ENCODE peak calls at places on chromosomes 2 and 18, in four cellular contexts. I is AG04449, H is neural progenitor cell, U is hepatocyte. E is an unnamed sample.

GRCh38 chr2:187198136-187198535 is 249.9 kb downstream of the CALCRL start:
- DNase-seq in I (no peak), H (no peak), U (no peak), E (no peak)

GRCh38 chr2:170817999-170818293 is 1.3 kb downstream of the GAD1 start:
- DNase-seq in I (no peak), H (peak), U (no peak), E (no peak)

GRCh38 chr2:99424391-99424790 is 65.4 kb downstream of the REV1 start:
- DNase-seq in I (no peak), H (no peak), U (no peak), E (no peak)

GRCh38 chr2:160816916-160817315 is 323.3 kb upstream of the RBMS1 start:
- DNase-seq in I (no peak), H (no peak), U (no peak), E (no peak)

GRCh38 chr2:133817680-133818566 is 249.7 kb upstream of the NCKAP5 start:
- DNase-seq in I (peak), H (no peak), U (peak), E (no peak)

GRCh38 chr18:34709631-34710429 is at the start of gene DTNA:
- DNase-seq in I (peak), H (peak), U (peak), E (no peak)

GRCh38 chr2:190407662-190408537 is at the start of gene MFSD6:
- DNase-seq in I (no peak), H (peak), U (peak), E (peak)

GRCh38 chr2:1544478-1545069 is 131.3 kb downstream of the TPO start:
- DNase-seq in I (no peak), H (no peak), U (no peak), E (no peak)

GRCh38 chr2:120856421-120856862 is 120.8 kb downstream of the GLI2 start:
- DNase-seq in I (no peak), H (peak), U (peak), E (peak)

GRCh38 chr2:204863351-204863750 is 318.1 kb downstream of the PARD3B start:
- DNase-seq in I (no peak), H (no peak), U (no peak), E (no peak)

GRCh38 chr2:219737270-219737691 is 109.9 kb downstream of the SLC4A3 start:
- DNase-seq in I (no peak), H (peak), U (peak), E (peak)
- TF ChIP-seq CTCF in I (peak), H (peak), U (peak), E (peak)

DNA sequence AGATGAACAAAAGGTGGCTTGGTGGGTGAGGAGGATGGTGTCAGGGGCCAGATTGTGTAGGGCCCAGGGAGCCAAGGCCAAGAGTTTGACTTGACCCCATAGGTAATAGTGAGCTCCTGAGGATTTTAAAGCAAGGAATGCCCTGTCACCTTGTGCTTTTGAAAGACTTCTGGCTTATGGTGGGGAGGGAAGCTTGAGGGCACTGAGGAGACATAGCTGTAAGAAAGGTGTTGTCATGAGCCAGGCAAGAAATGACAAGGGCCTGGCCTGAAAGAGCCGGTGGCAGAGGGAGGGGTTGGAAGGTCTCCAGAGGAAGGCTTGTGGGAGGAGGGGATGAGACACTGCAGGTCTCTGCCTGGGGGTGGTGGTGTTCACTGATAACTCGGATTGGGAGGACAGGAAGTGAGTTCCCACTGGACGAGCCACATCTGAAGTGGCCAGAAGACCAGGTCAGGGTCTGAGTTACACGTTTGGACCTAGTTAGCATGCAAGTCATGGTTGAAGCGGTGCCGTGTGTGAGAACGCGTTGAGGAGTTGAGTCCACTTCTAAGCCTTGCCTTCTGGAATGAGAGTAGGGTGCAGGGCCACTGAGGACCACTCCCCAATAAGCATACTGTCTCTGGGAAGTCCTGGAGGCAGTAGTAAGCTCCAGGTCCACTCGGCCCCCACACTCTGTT is 64.3 kb downstream of the TET3 start:
- DNase-seq in I (no peak), H (no peak), U (no peak), E (no peak)
- TF ChIP-seq CTCF in I (no peak), H (no peak), U (no peak), E (no peak)

GRCh38 chr18:77749189-77749588 is 499.5 kb downstream of the GALR1 start:
- DNase-seq in I (no peak), H (peak), U (no peak), E (peak)
- TF ChIP-seq CTCF in I (no peak), H (peak), U (peak), E (peak)

GRCh38 chr2:9631976-9632700 is 1.3 kb upstream of the YWHAQ start:
- DNase-seq in I (no peak), H (peak), U (peak), E (peak)
- TF ChIP-seq CTCF in I (no peak), H (no peak), U (no peak), E (no peak)

DNA sequence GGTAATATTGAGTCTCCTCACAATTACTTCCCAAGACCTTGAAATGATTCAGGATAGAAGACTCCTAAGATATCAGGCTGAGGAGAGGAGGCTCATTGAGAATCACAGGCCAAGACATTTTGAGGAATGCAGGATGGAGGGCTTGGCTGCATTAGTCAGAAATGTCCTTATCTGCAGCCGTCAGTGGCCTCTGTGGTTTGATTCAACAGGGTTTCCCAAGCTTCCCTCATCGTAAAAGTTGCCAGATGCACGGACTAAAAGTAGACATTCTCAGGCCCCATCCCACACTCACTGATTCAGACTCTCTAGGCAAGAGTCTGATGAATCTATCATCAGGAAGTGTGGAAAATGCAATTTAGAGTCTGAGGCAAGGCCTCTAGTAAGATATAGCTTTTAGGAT is 34.0 kb upstream of the TMEM178A start:
- DNase-seq in I (peak), H (no peak), U (peak), E (no peak)
- TF ChIP-seq CTCF in I (no peak), H (no peak), U (no peak), E (no peak)

DNA sequence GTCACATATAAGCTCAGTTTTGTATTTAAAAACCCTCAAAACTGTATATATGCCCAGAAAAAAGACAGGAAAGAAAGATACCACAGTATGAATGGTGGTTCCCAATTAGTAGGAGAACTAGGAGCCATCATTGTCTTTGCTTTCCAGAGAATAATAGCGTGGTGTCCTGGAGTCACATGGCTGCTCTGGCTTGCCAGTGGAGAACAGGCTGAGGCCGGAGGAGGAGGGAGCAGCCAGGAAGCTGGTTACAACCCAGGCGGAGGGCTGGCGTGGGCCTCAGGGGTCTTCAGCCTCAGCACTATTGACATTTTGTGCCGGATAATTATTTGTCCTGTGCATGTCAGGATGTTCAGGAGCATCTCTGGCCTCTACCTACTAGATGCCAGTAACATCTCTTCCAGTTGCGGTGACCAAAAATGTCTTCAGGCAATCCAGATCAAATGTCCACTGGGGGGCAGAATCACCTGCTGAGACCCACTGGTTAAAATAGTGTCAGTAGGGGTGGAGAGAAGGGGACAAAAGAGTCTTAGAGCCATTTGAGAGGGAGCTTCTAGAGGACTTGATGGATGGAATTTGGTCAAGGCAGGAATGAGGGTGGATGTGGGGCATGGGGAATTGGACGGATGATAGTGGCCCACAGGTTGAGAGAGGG is 144.8 kb downstream of the AGAP1 start:
- DNase-seq in I (no peak), H (peak), U (no peak), E (no peak)
- TF ChIP-seq CTCF in I (no peak), H (peak), U (peak), E (peak)

DNA sequence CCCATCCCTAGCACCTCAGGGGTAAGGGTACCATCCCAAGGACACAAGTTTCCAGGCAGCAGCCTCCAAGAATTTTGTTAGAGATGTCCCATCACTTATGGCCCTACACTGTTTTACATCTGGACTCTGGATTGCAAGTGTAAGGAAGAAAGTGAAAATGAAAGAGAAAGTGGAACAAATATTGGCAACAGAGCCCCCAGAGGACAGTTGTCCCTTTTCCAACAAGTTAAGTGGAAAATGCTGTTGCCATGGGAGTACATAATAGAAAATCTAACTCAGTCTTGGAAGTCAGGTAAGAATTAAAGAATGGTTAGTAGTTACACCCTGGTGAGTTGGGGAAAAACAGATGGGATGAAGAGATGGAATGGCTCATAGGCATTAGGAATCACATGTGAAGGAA is 50.6 kb downstream of the TTC21B start:
- DNase-seq in I (no peak), H (no peak), U (no peak), E (no peak)
- TF ChIP-seq CTCF in I (no peak), H (no peak), U (no peak), E (no peak)

DNA sequence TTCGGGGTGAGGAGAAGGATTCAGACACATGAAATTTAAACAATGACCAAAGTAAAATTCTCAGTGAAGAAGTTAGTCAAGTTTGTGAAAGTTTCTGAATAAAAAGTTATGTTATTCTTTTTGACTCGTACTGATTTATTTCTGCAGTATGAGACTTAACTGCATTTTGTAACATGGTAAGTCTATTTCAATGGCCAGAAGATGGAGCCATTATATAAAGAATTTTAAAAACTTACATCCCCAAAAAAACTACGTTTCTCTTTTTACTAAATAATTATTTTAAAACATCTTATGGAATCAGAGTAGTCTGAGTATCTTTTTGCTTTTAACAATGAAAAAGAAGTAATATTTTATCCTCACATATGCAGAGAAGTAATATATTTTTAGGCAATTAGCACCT is 51.4 kb upstream of the SCN1A start:
- DNase-seq in I (no peak), H (no peak), U (no peak), E (no peak)
- TF ChIP-seq CTCF in I (no peak), H (peak), U (peak), E (peak)